ENCODE peak calls at places on chromosomes 5 and 9, in nine cellular contexts. B is kidney epithelial cell, G is psoas muscle, D is AG09309, S is HCT116, O is HFF-Myc, P is GM13977, T is fibroblast of mammary gland, H is lower lobe of right lung. E is an unnamed sample.

GRCh38 chr9:95516736-95517558 is at the start of gene PTCH1:
- DNase-seq in O (no peak), B (no peak), D (no peak), G (peak; percentile 46), T (peak; percentile 52), P (peak; percentile 47), S (no peak), H (peak; percentile 58), E (peak; percentile 26)

GRCh38 chr5:32069396-32069795 is 104.7 kb downstream of the GOLPH3 start:
- DNase-seq in H (no peak), T (no peak), O (no peak), P (no peak), D (no peak), S (no peak), G (no peak), B (no peak), E (no peak)

GRCh38 chr5:140398379-140398811 is 3.2 kb upstream of the ANKHD1 start:
- DNase-seq in O (no peak), G (no peak), T (peak; percentile 30), B (no peak), P (no peak), S (no peak), D (no peak), H (no peak), E (no peak)

GRCh38 chr9:109506097-109506712 is 8.1 kb upstream of the PTPN3 start:
- DNase-seq in T (no peak), G (no peak), D (no peak), H (no peak), B (no peak), O (no peak), S (no peak), P (no peak), E (no peak)

GRCh38 chr5:170070556-170071412 is 34.9 kb upstream of the FOXI1 start:
- DNase-seq in G (no peak), D (peak; percentile 3), S (peak; percentile 16), O (no peak), B (no peak), P (no peak), T (peak; percentile 45), H (peak; percentile 56), E (peak; percentile 47)

GRCh38 chr5:145557345-145557744 is 277.8 kb downstream of the PRELID2 start:
- DNase-seq in H (no peak), O (no peak), P (no peak), G (no peak), T (no peak), D (no peak), S (no peak), B (no peak), E (no peak)

GRCh38 chr5:122858451-122858850 is 13.0 kb downstream of the SNX24 start:
- DNase-seq in T (peak; percentile 31), G (no peak), B (no peak), S (no peak), H (no peak), O (no peak), P (no peak), D (no peak), E (no peak)

GRCh38 chr9:26744362-26744965 is 148.1 kb downstream of the CAAP1 start:
- DNase-seq in D (no peak), G (no peak), H (no peak), T (peak; percentile 52), B (no peak), S (peak; percentile 10), P (no peak), O (no peak), E (no peak)

GRCh38 chr9:36433386-36433785 is 33.3 kb upstream of the RNF38 start:
- DNase-seq in G (no peak), S (no peak), B (no peak), T (no peak), H (no peak), P (no peak), O (no peak), D (no peak), E (no peak)

GRCh38 chr9:32703635-32704034 is 68.2 kb upstream of the TAF1L start:
- DNase-seq in B (no peak), H (no peak), G (no peak), P (no peak), T (no peak), S (no peak), D (no peak), O (no peak), E (no peak)

GRCh38 chr9:135255033-135255842 is 167.8 kb downstream of the OLFM1 start:
- DNase-seq in P (no peak), G (peak; percentile 6), B (no peak), S (no peak), H (peak; percentile 39), T (no peak), D (no peak), O (no peak), E (no peak)

GRCh38 chr5:115109388-115109787 is 60.3 kb downstream of the TRIM36 start:
- DNase-seq in D (no peak), T (no peak), P (no peak), H (no peak), O (no peak), S (no peak), G (no peak), B (no peak), E (no peak)

GRCh38 chr9:32863291-32863690 is 80.0 kb downstream of the TMEM215 start:
- DNase-seq in S (no peak), B (no peak), D (no peak), H (no peak), T (no peak), O (no peak), G (no peak), P (no peak), E (no peak)

GRCh38 chr5:126499278-126499677 is 76.1 kb downstream of the GRAMD2B start:
- DNase-seq in G (no peak), O (no peak), P (no peak), H (no peak), S (no peak), T (no peak), D (no peak), B (no peak), E (no peak)
- TF ChIP-seq CTCF in G (no peak), O (no peak), P (no peak), H (no peak), S (no peak), T (no peak), D (no peak), B (no peak), E (no peak)

GRCh38 chr5:29588276-29588675 is 1605.2 kb upstream of the CDH6 start:
- DNase-seq in B (no peak), S (no peak), O (no peak), T (no peak), H (no peak), P (no peak), D (no peak), G (no peak), E (no peak)
- TF ChIP-seq CTCF in B (no peak), S (no peak), O (no peak), T (no peak), H (no peak), P (no peak), D (no peak), G (no peak), E (no peak)

GRCh38 chr5:104344809-104345512 is 782.4 kb upstream of the NUDT12 start:
- DNase-seq in S (peak; percentile 13), B (peak; percentile 12), T (peak; percentile 41), G (no peak), P (no peak), D (no peak), H (no peak), O (no peak), E (no peak)

GRCh38 chr5:104345513-104345823 is 782.9 kb upstream of the NUDT12 start:
- DNase-seq in T (no peak), O (no peak), H (no peak), D (no peak), B (no peak), P (no peak), G (no peak), S (no peak), E (no peak)

GRCh38 chr5:104352954-104353353 is 790.4 kb upstream of the NUDT12 start:
- DNase-seq in T (no peak), G (no peak), O (no peak), S (no peak), H (no peak), D (no peak), B (no peak), P (no peak), E (no peak)

GRCh38 chr5:104347119-104347708 is 784.6 kb upstream of the NUDT12 start:
- DNase-seq in D (no peak), S (peak; percentile 6), T (peak; percentile 11), G (no peak), B (no peak), H (no peak), P (no peak), O (peak; percentile 5), E (no peak)
- TF ChIP-seq CTCF in D (no peak), S (no peak), T (peak; percentile 10), G (peak; percentile 20), B (peak; percentile 12), H (peak; percentile 9), P (peak; percentile 28), O (no peak), E (peak; percentile 54)

DNA sequence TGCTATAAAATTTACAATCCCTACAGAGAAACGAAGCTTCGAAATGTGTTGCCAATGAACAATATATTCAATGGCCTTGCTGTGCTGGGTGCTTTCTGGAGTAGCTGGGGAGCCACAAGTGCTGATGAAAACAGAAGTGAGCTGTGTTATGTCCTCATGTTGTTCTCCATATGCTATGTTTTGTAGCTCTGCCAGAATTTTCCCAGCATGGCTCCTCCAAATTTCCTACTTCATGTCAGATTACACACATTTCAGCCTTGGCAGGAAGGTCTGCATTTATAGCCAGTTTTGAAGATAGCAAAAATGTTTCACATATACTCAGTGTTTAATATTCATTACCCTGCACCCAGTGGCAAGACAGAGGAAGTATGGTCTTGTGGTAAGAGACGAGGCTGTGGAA is 22.6 kb upstream of the NMUR2 start:
- DNase-seq in S (no peak), G (no peak), H (no peak), T (no peak), D (no peak), P (no peak), O (no peak), B (no peak), E (no peak)
- TF ChIP-seq CTCF in S (no peak), G (no peak), H (no peak), T (no peak), D (no peak), P (no peak), O (no peak), B (no peak), E (no peak)